ENCODE peak calls at places on chromosome 5, in five cellular contexts. J is neural crest cell, G is body of pancreas, K is GM12865, I is AG04450. X is an unnamed sample.

GRCh38 chr5:62585751-62586150 is 7.1 kb downstream of the LRRC70 start:
- DNase-seq in J (no peak), G (no peak), K (no peak), I (no peak), X (no peak)

GRCh38 chr5:40716000-40716399 is 36.3 kb downstream of the PTGER4 start:
- DNase-seq in J (no peak), G (no peak), K (no peak), I (no peak), X (no peak)

GRCh38 chr5:170571885-170572284 is 68.1 kb downstream of the KCNIP1 start:
- DNase-seq in J (no peak), G (no peak), K (no peak), I (no peak), X (no peak)

GRCh38 chr5:62729662-62730061 is 151.0 kb downstream of the LRRC70 start:
- DNase-seq in J (no peak), G (no peak), K (no peak), I (no peak), X (no peak)

GRCh38 chr5:73318308-73318719 is 130.3 kb downstream of the FOXD1 start:
- DNase-seq in J (no peak), G (no peak), K (no peak), I (peak), X (no peak)

GRCh38 chr5:179836225-179837019 is 15.7 kb downstream of the SQSTM1 start:
- DNase-seq in J (no peak), G (peak), K (peak), I (no peak), X (no peak)

GRCh38 chr5:80078921-80079320 is 43.8 kb downstream of the THBS4 start:
- DNase-seq in J (no peak), G (no peak), K (no peak), I (no peak), X (no peak)

GRCh38 chr5:41856644-41857491 is 13.4 kb downstream of the OXCT1 start:
- DNase-seq in J (peak), G (peak), K (peak), I (peak), X (peak)

GRCh38 chr5:96931605-96932004 is 4.3 kb upstream of the LNPEP start:
- DNase-seq in J (no peak), G (no peak), K (peak), I (no peak), X (no peak)

GRCh38 chr5:128965638-128966302 is 482 bp downstream of the SLC27A6 start:
- DNase-seq in J (peak), G (no peak), K (no peak), I (no peak), X (no peak)

GRCh38 chr5:171946382-171946781 is 60.1 kb downstream of the FBXW11 start:
- DNase-seq in J (no peak), G (no peak), K (no peak), I (no peak), X (no peak)

GRCh38 chr5:54988817-54989216 is 3.4 kb upstream of the ESM1 start:
- DNase-seq in J (no peak), G (no peak), K (no peak), I (no peak), X (no peak)

GRCh38 chr5:149627070-149627469 is 45.8 kb downstream of the ARHGEF37 start:
- DNase-seq in J (no peak), G (no peak), K (no peak), I (no peak), X (no peak)

GRCh38 chr5:76081811-76082783 is 1.1 kb upstream of the SV2C start:
- DNase-seq in J (no peak), G (no peak), K (no peak), I (no peak), X (no peak)

GRCh38 chr5:154373729-154374179 is 72.0 kb upstream of the SAP30L start:
- DNase-seq in J (no peak), G (no peak), K (no peak), I (no peak), X (no peak)

GRCh38 chr5:26582350-26583040 is 455.9 kb downstream of the CDH9 start:
- DNase-seq in J (no peak), G (no peak), K (no peak), I (no peak), X (no peak)

GRCh38 chr5:109452661-109453060 is 42.9 kb upstream of the PJA2 start:
- DNase-seq in J (no peak), G (no peak), K (no peak), I (no peak), X (no peak)

GRCh38 chr5:68433921-68434879 is 218.6 kb downstream of the PIK3R1 start:
- DNase-seq in J (no peak), G (peak), K (peak), I (peak), X (peak)

GRCh38 chr5:122126711-122127385 is 2.5 kb upstream of the ZNF474 start:
- DNase-seq in J (no peak), G (no peak), K (no peak), I (peak), X (no peak)

GRCh38 chr5:65203746-65204145 is 278.0 kb downstream of the ADAMTS6 start:
- DNase-seq in J (no peak), G (no peak), K (no peak), I (peak), X (no peak)

GRCh38 chr5:18465833-18466681 is 831.8 kb downstream of the TAF11L14 start:
- DNase-seq in J (peak), G (peak), K (peak), I (no peak), X (no peak)

GRCh38 chr5:73974871-73975351 is 348.9 kb downstream of the ARHGEF28 start:
- DNase-seq in J (no peak), G (peak), K (no peak), I (no peak), X (no peak)

GRCh38 chr5:126002222-126002897 is 420.8 kb upstream of the GRAMD2B start:
- DNase-seq in J (no peak), G (peak), K (no peak), I (peak), X (no peak)

GRCh38 chr5:124990723-124991122 is 244.3 kb upstream of the ZNF608 start:
- DNase-seq in J (no peak), G (no peak), K (no peak), I (no peak), X (no peak)

GRCh38 chr5:95966005-95966404 is 4.4 kb upstream of the ELL2 start:
- DNase-seq in J (no peak), G (no peak), K (no peak), I (no peak), X (no peak)

GRCh38 chr5:97094579-97095317 is 47.7 kb downstream of the LIX1 start:
- DNase-seq in J (no peak), G (no peak), K (peak), I (no peak), X (no peak)

GRCh38 chr5:171628344-171628743 is 157.3 kb upstream of the SMIM23 start:
- DNase-seq in J (no peak), G (no peak), K (no peak), I (no peak), X (no peak)

GRCh38 chr5:123086376-123087055 is 2.5 kb upstream of the PRDM6 start:
- DNase-seq in J (no peak), G (no peak), K (no peak), I (no peak), X (no peak)

GRCh38 chr5:72314571-72315172 is 5.4 kb downstream of the MRPS27 start:
- DNase-seq in J (no peak), G (peak), K (no peak), I (peak), X (no peak)

GRCh38 chr5:56128166-56128565 is 105.0 kb downstream of the ANKRD55 start:
- DNase-seq in J (no peak), G (no peak), K (peak), I (no peak), X (no peak)

GRCh38 chr5:61949054-61949679 is 356.8 kb upstream of the KIF2A start:
- DNase-seq in J (no peak), G (no peak), K (no peak), I (no peak), X (no peak)

GRCh38 chr5:168409601-168410458 is 76.4 kb upstream of the RARS1 start:
- DNase-seq in J (no peak), G (peak), K (peak), I (peak), X (no peak)

GRCh38 chr5:125659316-125660071 is 763.7 kb upstream of the GRAMD2B start:
- DNase-seq in J (peak), G (no peak), K (no peak), I (no peak), X (no peak)

GRCh38 chr5:115349001-115349817 is 52.8 kb upstream of the CCDC112 start:
- DNase-seq in J (no peak), G (peak), K (peak), I (peak), X (no peak)

DNA sequence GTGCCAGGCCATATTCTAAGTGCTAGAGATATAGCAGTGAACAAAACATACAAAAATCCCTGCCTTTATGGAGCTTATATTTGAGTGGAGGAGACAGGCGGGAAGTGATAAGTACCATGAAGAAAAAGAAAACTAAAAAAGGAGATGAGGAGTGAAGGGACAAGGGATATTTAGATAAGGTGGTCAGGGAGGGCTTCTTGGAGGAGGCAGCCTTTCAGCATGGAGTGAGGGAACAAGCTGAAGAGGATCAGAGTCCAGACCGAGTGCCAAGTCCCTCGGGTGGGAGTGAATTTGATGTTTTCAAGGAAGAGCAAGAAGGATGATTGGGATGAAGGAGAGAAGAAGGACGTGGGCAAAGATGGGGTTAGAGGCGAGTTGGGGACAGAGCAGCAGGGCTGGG is 190.5 kb downstream of the FSTL4 start:
- DNase-seq in J (no peak), G (no peak), K (no peak), I (no peak), X (no peak)
- TF ChIP-seq CTCF in J (no peak), G (no peak), K (no peak), I (no peak), X (no peak)

GRCh38 chr5:141354900-141355469 is at the start of gene PCDHGA4:
- DNase-seq in J (no peak), G (no peak), K (no peak), I (no peak), X (no peak)
- TF ChIP-seq CTCF in J (peak), G (peak), K (peak), I (peak), X (no peak)

GRCh38 chr5:67375606-67376005 is 179.0 kb upstream of the CD180 start:
- DNase-seq in J (no peak), G (no peak), K (peak), I (no peak), X (no peak)
- TF ChIP-seq CTCF in J (no peak), G (no peak), K (peak), I (peak), X (no peak)

GRCh38 chr5:158086856-158087255 is 227.9 kb upstream of the CLINT1 start:
- DNase-seq in J (no peak), G (no peak), K (no peak), I (no peak), X (no peak)
- TF ChIP-seq CTCF in J (no peak), G (no peak), K (no peak), I (no peak), X (no peak)

X was measured in activated B cell treated with CpG ODN at 0.5 μM for 24 hours.